ENCODE peak calls at places on chromosomes 3 and 15, in four cellular contexts. O, C, T and E are unnamed samples. For H3K4me1, the result is how much of the 10 kb centered on the place peaks cover.

GRCh38 chr3:195908439-195909293 is at the start of gene TNK2:
- DNase-seq in O (peak), C (peak), T (peak), E (no peak)

GRCh38 chr15:36905908-36906307 is 194.4 kb downstream of the MEIS2 start:
- DNase-seq in O (no peak), C (no peak), T (no peak), E (no peak)

GRCh38 chr3:39383913-39384664 is 919 bp downstream of the SLC25A38 start:
- DNase-seq in O (peak), C (peak), T (peak), E (peak)

GRCh38 chr15:57355259-57355658 is 21.0 kb upstream of the CGNL1 start:
- DNase-seq in O (no peak), C (no peak), T (no peak), E (no peak)

GRCh38 chr3:13348671-13349396 is 71.3 kb downstream of the NUP210 start:
- DNase-seq in O (no peak), C (no peak), T (no peak), E (no peak)

GRCh38 chr3:119428538-119428937 is 34.9 kb downstream of the TMEM39A start:
- DNase-seq in O (no peak), C (no peak), T (no peak), E (no peak)

GRCh38 chr15:67059127-67059553 is 6.3 kb upstream of the SMAD3 start:
- DNase-seq in O (no peak), C (no peak), T (no peak), E (no peak)

GRCh38 chr15:62896969-62897486 is 145.5 kb upstream of the TPM1 start:
- DNase-seq in O (peak), C (peak), T (peak), E (peak)

GRCh38 chr15:49154359-49154758 is 1.0 kb downstream of the COPS2 start:
- DNase-seq in O (no peak), C (no peak), T (no peak), E (no peak)

GRCh38 chr3:186461141-186461540 is 83.0 kb downstream of the CRYGS start:
- DNase-seq in O (no peak), C (no peak), T (no peak), E (no peak)

GRCh38 chr3:44476181-44476599 is 1.3 kb downstream of the ZNF445 start:
- DNase-seq in O (no peak), C (no peak), T (no peak), E (no peak)

GRCh38 chr3:157602424-157602823 is 99.2 kb upstream of the VEPH1 start:
- DNase-seq in O (no peak), C (no peak), T (no peak), E (no peak)

GRCh38 chr15:101150723-101151040 is 101.2 kb downstream of the CHSY1 start:
- DNase-seq in O (no peak), C (no peak), T (no peak), E (peak)

GRCh38 chr3:12370758-12371157 is 81.9 kb downstream of the PPARG start:
- DNase-seq in O (no peak), C (no peak), T (no peak), E (no peak)

GRCh38 chr3:82080792-82081191 is 319.3 kb upstream of the GBE1 start:
- DNase-seq in O (no peak), C (no peak), T (no peak), E (no peak)

GRCh38 chr3:50345586-50345985 is at the start of gene ZMYND10:
- DNase-seq in O (peak), C (no peak), T (peak), E (no peak)

GRCh38 chr3:10195692-10196091 is 31.0 kb downstream of the IRAK2 start:
- DNase-seq in O (no peak), C (no peak), T (no peak), E (no peak)

GRCh38 chr3:49625971-49626640 is 48.0 kb upstream of the APEH start:
- DNase-seq in O (no peak), C (no peak), T (no peak), E (no peak)

GRCh38 chr3:27560484-27561056 is 76.4 kb upstream of the SLC4A7 start:
- DNase-seq in O (no peak), C (no peak), T (no peak), E (no peak)

GRCh38 chr3:57596495-57597239 is 477 bp downstream of the ARF4 start:
- DNase-seq in O (peak), C (peak), T (peak), E (peak)

GRCh38 chr3:27147215-27147614 is 222.0 kb downstream of the NEK10 start:
- DNase-seq in O (no peak), C (no peak), T (no peak), E (no peak)

GRCh38 chr3:72767927-72768880 is 80.0 kb downstream of the SHQ1 start:
- DNase-seq in O (no peak), C (no peak), T (peak), E (no peak)

GRCh38 chr3:131819656-131820055 is 215.2 kb downstream of the CPNE4 start:
- DNase-seq in O (no peak), C (no peak), T (no peak), E (no peak)

GRCh38 chr3:166531730-166532129 is 694.5 kb upstream of the BCHE start:
- DNase-seq in O (no peak), C (no peak), T (no peak), E (no peak)

GRCh38 chr3:10242182-10243065 is 5.8 kb upstream of the TATDN2 start:
- DNase-seq in O (no peak), C (no peak), T (no peak), E (no peak)

GRCh38 chr15:27743638-27744037 is 355.5 kb downstream of the OCA2 start:
- DNase-seq in O (no peak), C (no peak), T (no peak), E (peak)

GRCh38 chr3:47860206-47860605 is 57.3 kb downstream of the DHX30 start:
- DNase-seq in O (peak), C (no peak), T (no peak), E (no peak)

GRCh38 chr15:42994546-42994945 is 74.0 kb upstream of the TTBK2 start:
- DNase-seq in O (no peak), C (no peak), T (no peak), E (no peak)

GRCh38 chr3:176274161-176274560 is 923.1 kb downstream of the TBL1XR1 start:
- DNase-seq in O (no peak), C (no peak), T (no peak), E (no peak)

GRCh38 chr3:99633887-99634558 is 4.4 kb upstream of the COL8A1 start:
- DNase-seq in O (no peak), C (no peak), T (no peak), E (no peak)

GRCh38 chr3:134369231-134369741 is 5.0 kb downstream of the AMOTL2 start:
- DNase-seq in O (peak), C (peak), T (no peak), E (no peak)

GRCh38 chr3:117480981-117481380 is 771.4 kb downstream of the TUSC7 start:
- DNase-seq in O (no peak), C (no peak), T (no peak), E (no peak)

GRCh38 chr3:88003115-88003755 is 55.6 kb downstream of the CGGBP1 start:
- DNase-seq in O (no peak), C (no peak), T (peak), E (no peak)

GRCh38 chr3:188152660-188153497 is 1.1 kb upstream of the LPP start:
- DNase-seq in O (peak), C (peak), T (peak), E (no peak)

GRCh38 chr3:15220661-15221060 is 14.6 kb downstream of the CAPN7 start:
- DNase-seq in O (no peak), C (no peak), T (no peak), E (no peak)

GRCh38 chr3:121748638-121749275 is 784 bp downstream of the GOLGB1 start:
- DNase-seq in O (no peak), C (no peak), T (peak), E (no peak)

GRCh38 chr15:80120636-80121035 is 32.2 kb upstream of the FAH start:
- DNase-seq in O (no peak), C (no peak), T (peak), E (no peak)

GRCh38 chr3:152270145-152270870 is 1.6 kb downstream of the MBNL1 start:
- DNase-seq in O (no peak), C (no peak), T (peak), E (no peak)

GRCh38 chr3:152272771-152273242 is 4.1 kb downstream of the MBNL1 start:
- DNase-seq in O (no peak), C (no peak), T (no peak), E (no peak)

GRCh38 chr3:152271465-152272035 is 2.8 kb downstream of the MBNL1 start:
- DNase-seq in O (no peak), C (no peak), T (no peak), E (no peak)

GRCh38 chr3:152269423-152270144 is 855 bp downstream of the MBNL1 start:
- DNase-seq in O (no peak), C (peak), T (peak), E (no peak)

DNA sequence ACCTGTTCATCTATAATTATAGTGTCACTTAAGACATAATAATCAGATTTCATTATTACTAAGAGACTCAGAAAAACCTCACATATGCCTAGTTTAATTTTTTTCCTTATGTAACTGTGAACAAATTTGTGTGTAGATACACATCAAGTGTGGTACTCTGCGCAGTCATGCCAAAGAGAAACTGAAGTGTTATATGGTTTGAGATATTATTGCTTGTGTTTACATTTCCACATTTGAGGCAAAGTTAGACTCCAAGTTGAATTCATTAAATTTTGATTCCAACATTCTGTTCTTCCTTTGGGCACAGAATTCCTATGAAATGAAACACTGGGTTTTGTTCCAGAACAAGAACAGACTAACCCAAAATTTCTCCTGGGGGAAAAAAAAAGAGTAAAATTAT is 2.2 kb downstream of the MBNL1 start:
- DNase-seq in O (no peak), C (no peak), T (no peak), E (no peak)
- H3K4me1 ChIP-seq in O (under half), C (half or more), T (under half), E (half or more)

GRCh38 chr3:63948995-63949394 is 36.8 kb upstream of the SCAANT1 start:
- DNase-seq in O (no peak), C (no peak), T (no peak), E (no peak)
- H3K4me1 ChIP-seq in O (under half), C (under half), T (under half), E (under half)

GRCh38 chr15:44676676-44677075 is 13.2 kb upstream of the SPG11 start:
- DNase-seq in O (no peak), C (no peak), T (no peak), E (no peak)

DNA sequence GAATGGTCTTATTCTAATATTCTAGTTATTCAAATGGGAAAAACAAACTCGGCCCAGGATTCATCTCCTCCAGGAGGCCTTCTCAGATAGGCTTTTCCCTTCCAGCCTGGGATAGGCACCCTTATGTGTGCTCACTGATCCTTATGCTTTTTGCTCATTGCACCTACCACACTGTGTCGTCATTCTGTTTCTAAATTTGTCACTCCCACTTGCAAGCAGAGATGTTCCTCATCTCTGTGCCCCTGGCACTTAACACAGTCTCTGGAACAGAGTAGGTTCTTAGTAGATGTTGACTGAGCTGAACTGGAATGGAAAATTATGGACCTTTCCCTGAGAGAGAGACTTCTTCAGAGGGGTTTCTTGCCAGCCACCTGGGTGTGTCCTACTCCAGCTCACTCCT is 18.7 kb upstream of the SPG11 start:
- DNase-seq in O (no peak), C (no peak), T (no peak), E (no peak)
- H3K4me1 ChIP-seq in O (under half), C (under half), T (under half), E (under half)

GRCh38 chr15:72489943-72490554 is 15.9 kb downstream of the ARIH1 start:
- DNase-seq in O (no peak), C (no peak), T (no peak), E (no peak)

GRCh38 chr15:72495007-72495406 is 20.9 kb downstream of the ARIH1 start:
- DNase-seq in O (no peak), C (no peak), T (no peak), E (no peak)

GRCh38 chr15:72491768-72492167 is 17.6 kb downstream of the ARIH1 start:
- DNase-seq in O (no peak), C (no peak), T (no peak), E (no peak)

GRCh38 chr15:72493220-72493619 is 19.1 kb downstream of the ARIH1 start:
- DNase-seq in O (no peak), C (no peak), T (no peak), E (no peak)

DNA sequence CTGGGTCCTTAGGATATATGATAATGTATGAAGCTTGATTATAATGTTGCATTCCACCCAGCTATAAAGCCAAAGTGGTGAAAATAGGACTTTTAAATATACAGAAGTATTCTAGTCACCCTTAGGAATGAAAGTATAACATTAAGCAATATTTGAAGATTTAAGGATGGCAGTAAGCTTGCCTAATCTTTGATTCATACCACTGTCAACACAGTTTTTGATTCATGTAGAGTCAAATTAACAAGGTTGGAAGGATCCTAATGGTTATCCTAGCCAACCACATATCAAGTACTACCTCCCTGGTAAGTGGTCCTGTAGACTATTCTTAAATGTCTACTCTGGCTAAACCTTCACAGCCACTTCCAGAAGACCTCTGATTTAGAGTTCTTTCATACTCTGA is 18.6 kb downstream of the ARIH1 start:
- DNase-seq in O (no peak), C (no peak), T (no peak), E (no peak)
- H3K4me1 ChIP-seq in O (half or more), C (half or more), T (under half), E (under half)

GRCh38 chr3:66453525-66454463 is 47.0 kb downstream of the LRIG1 start:
- DNase-seq in O (no peak), C (no peak), T (peak), E (no peak)

GRCh38 chr3:66454464-66454859 is 46.4 kb downstream of the LRIG1 start:
- DNase-seq in O (no peak), C (no peak), T (no peak), E (no peak)

GRCh38 chr3:66449411-66449931 is 51.4 kb downstream of the LRIG1 start:
- DNase-seq in O (no peak), C (no peak), T (no peak), E (no peak)

GRCh38 chr3:66450389-66451022 is 50.3 kb downstream of the LRIG1 start:
- DNase-seq in O (no peak), C (no peak), T (no peak), E (no peak)

DNA sequence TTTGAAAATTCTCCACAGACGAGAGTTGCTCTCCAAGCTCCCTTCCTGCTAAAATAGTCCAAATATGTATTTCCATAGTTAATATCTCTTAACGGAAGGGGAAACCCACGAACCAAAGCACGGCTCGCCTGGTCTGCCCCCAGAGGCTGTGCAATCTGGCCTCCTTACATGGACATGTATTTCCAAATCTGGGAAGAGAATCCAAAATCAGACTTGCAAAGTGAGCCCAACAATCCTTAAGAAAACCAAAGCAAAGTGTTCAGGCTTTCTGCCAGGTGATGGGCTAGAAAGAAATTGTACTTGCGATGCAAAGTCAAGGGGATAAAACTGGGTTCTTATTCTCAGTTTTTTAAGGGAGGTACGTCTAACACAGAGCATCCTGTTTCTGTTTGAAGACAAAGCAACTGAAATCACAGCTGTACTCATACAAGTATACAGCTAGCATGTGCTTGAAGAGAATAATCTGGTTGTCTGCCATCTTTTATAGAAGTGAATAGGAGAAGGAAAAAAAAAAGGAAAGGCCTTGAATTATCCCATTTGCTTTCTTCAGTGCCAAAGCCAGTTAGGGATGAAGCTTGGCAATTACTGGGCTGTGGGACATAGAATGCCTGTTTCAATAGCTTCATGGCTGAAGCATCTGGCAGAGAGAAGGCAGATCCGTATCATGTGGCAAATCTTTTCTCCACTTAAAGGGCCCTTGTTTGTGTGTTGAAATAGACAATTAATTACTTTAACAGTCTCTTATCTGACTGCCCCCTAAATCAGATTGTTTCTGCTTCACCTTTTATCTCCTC is 48.4 kb downstream of the LRIG1 start:
- DNase-seq in O (no peak), C (no peak), T (no peak), E (no peak)
- H3K4me1 ChIP-seq in O (under half), C (half or more), T (under half), E (under half)

GRCh38 chr3:105518201-105518600 is 151.5 kb downstream of the ALCAM start:
- DNase-seq in O (no peak), C (no peak), T (no peak), E (no peak)

GRCh38 chr3:105513886-105514285 is 147.2 kb downstream of the ALCAM start:
- DNase-seq in O (no peak), C (no peak), T (no peak), E (no peak)

GRCh38 chr3:105511031-105511430 is 144.3 kb downstream of the ALCAM start:
- DNase-seq in O (no peak), C (no peak), T (no peak), E (no peak)

GRCh38 chr3:105516972-105517371 is 150.3 kb downstream of the ALCAM start:
- DNase-seq in O (no peak), C (no peak), T (peak), E (no peak)

GRCh38 chr3:105513042-105513441 is 146.3 kb downstream of the ALCAM start:
- DNase-seq in O (no peak), C (no peak), T (no peak), E (no peak)
- H3K4me1 ChIP-seq in O (under half), C (under half), T (under half), E (under half)

GRCh38 chr15:78320173-78320572 is 20.0 kb upstream of the CRABP1 start:
- DNase-seq in O (no peak), C (no peak), T (no peak), E (no peak)
- H3K4me1 ChIP-seq in O (under half), C (under half), T (under half), E (under half)